ENCODE peak calls at places on chromosomes 4 and X, in four cellular contexts. A, C, T and E are unnamed samples.

GRCh38 chr4:112082954-112083586 is 62.2 kb upstream of the FAM241A start:
- DNase-seq in A (no peak), C (no peak), T (peak), E (no peak)

GRCh38 chrX:30653415-30654131 is at the start of gene GK:
- DNase-seq in A (no peak), C (no peak), T (no peak), E (peak)

GRCh38 chrX:45771560-45772340 is 571.1 kb upstream of the DIPK2B start:
- DNase-seq in A (no peak), C (peak), T (peak), E (no peak)

GRCh38 chr4:11585506-11585905 is 156.8 kb upstream of the HS3ST1 start:
- DNase-seq in A (no peak), C (no peak), T (peak), E (no peak)

GRCh38 chr4:83128235-83128929 is 13.9 kb upstream of the PLAC8 start:
- DNase-seq in A (no peak), C (no peak), T (peak), E (no peak)

GRCh38 chr4:170259631-170260153 is 169.9 kb upstream of the AADAT start:
- DNase-seq in A (peak), C (peak), T (peak), E (peak)

GRCh38 chr4:109091754-109092409 is 210.6 kb downstream of the COL25A1 start:
- DNase-seq in A (no peak), C (no peak), T (no peak), E (peak)

GRCh38 chr4:8176547-8177399 is 18.2 kb upstream of the ABLIM2 start:
- DNase-seq in A (no peak), C (peak), T (peak), E (peak)

GRCh38 chrX:68650491-68650890 is 3.0 kb downstream of the STARD8 start:
- DNase-seq in A (no peak), C (no peak), T (peak), E (no peak)

GRCh38 chrX:151396042-151396826 is 772 bp upstream of the VMA21 start:
- DNase-seq in A (no peak), C (no peak), T (no peak), E (peak)